ENCODE peak calls at places on chromosomes 2 and 18, in eight cellular contexts. J, Z, F, U, O, R, D and X are unnamed samples.
A peak's percentile ranks its signal among the peaks of the same experiment; 100 is the strongest.

GRCh38 chr2:69221960-69222751 is 164.9 kb downstream of the GFPT1 start:
- DNase-seq in J (no peak), Z (no peak), F (no peak), U (no peak), O (peak; percentile 52), R (peak; percentile 80), D (peak; percentile 82), X (no peak)

GRCh38 chr2:239496700-239497099 is 95.9 kb upstream of the HDAC4 start:
- DNase-seq in J (no peak), Z (no peak), F (no peak), U (no peak), O (no peak), R (no peak), D (no peak), X (no peak)

GRCh38 chr2:237182422-237183123 is 96.9 kb downstream of the COPS8 start:
- DNase-seq in J (no peak), Z (no peak), F (no peak), U (no peak), O (no peak), R (no peak), D (no peak), X (no peak)

GRCh38 chr2:25606892-25607291 is 66.5 kb downstream of the DTNB start:
- DNase-seq in J (peak; percentile 25), Z (no peak), F (no peak), U (no peak), O (no peak), R (peak; percentile 52), D (peak; percentile 41), X (no peak)

GRCh38 chr2:9952286-9952737 is 819 bp downstream of the GRHL1 start:
- DNase-seq in J (peak; percentile 47), Z (no peak), F (peak; percentile 3), U (no peak), O (no peak), R (no peak), D (no peak), X (no peak)

GRCh38 chr2:215454519-215454918 is 18.7 kb upstream of the FN1 start:
- DNase-seq in J (peak; percentile 62), Z (no peak), F (no peak), U (no peak), O (no peak), R (peak; percentile 55), D (no peak), X (no peak)

GRCh38 chr2:55063713-55064323 is 13.6 kb upstream of the RTN4 start:
- DNase-seq in J (no peak), Z (no peak), F (no peak), U (no peak), O (no peak), R (no peak), D (no peak), X (no peak)

GRCh38 chr2:219065484-219065883 is 4.8 kb upstream of the IHH start:
- DNase-seq in J (no peak), Z (no peak), F (no peak), U (no peak), O (no peak), R (no peak), D (no peak), X (no peak)

GRCh38 chr2:54638103-54638502 is 85.4 kb upstream of the EML6 start:
- DNase-seq in J (no peak), Z (no peak), F (no peak), U (no peak), O (no peak), R (no peak), D (no peak), X (no peak)

GRCh38 chr18:33844232-33844631 is 266.2 kb downstream of the ASXL3 start:
- DNase-seq in J (no peak), Z (no peak), F (no peak), U (no peak), O (no peak), R (no peak), D (no peak), X (no peak)

GRCh38 chr2:235616846-235617245 is 123.0 kb downstream of the AGAP1 start:
- DNase-seq in J (no peak), Z (no peak), F (no peak), U (no peak), O (no peak), R (peak; percentile 79), D (no peak), X (no peak)

GRCh38 chr2:235864746-235865535 is 303.2 kb downstream of the GBX2 start:
- DNase-seq in J (peak; percentile 32), Z (no peak), F (no peak), U (no peak), O (no peak), R (peak; percentile 40), D (peak; percentile 13), X (no peak)

GRCh38 chr2:219414857-219415256 is 3.3 kb upstream of the DES start:
- DNase-seq in J (no peak), Z (no peak), F (no peak), U (no peak), O (no peak), R (no peak), D (no peak), X (no peak)

GRCh38 chr2:160970052-160970846 is 190.0 kb upstream of the TANK start:
- DNase-seq in J (peak; percentile 95), Z (peak; percentile 33), F (no peak), U (no peak), O (peak; percentile 75), R (peak; percentile 82), D (peak; percentile 82), X (no peak)

GRCh38 chr18:77486985-77487384 is 237.3 kb downstream of the GALR1 start:
- DNase-seq in J (no peak), Z (no peak), F (no peak), U (no peak), O (no peak), R (no peak), D (no peak), X (no peak)

GRCh38 chr2:26860451-26860850 is 12.5 kb downstream of the DPYSL5 start:
- DNase-seq in J (no peak), Z (no peak), F (no peak), U (no peak), O (no peak), R (no peak), D (no peak), X (no peak)

GRCh38 chr2:127852388-127852787 is 5.6 kb downstream of the POLR2D start:
- DNase-seq in J (no peak), Z (no peak), F (no peak), U (no peak), O (no peak), R (no peak), D (no peak), X (no peak)

GRCh38 chr2:49807689-49808088 is 653.4 kb upstream of the FSHR start:
- DNase-seq in J (peak; percentile 53), Z (no peak), F (no peak), U (no peak), O (no peak), R (no peak), D (no peak), X (no peak)

GRCh38 chr2:229980440-229981184 is 58.3 kb downstream of the FBXO36 start:
- DNase-seq in J (peak; percentile 67), Z (peak; percentile 20), F (no peak), U (no peak), O (peak; percentile 76), R (peak; percentile 82), D (peak; percentile 68), X (no peak)

GRCh38 chr18:7000484-7001096 is 117.0 kb downstream of the LAMA1 start:
- DNase-seq in J (peak; percentile 56), Z (peak; percentile 29), F (no peak), U (no peak), O (peak; percentile 16), R (peak; percentile 56), D (peak; percentile 19), X (no peak)

GRCh38 chr2:149827585-149828156 is 240.1 kb upstream of the MMADHC start:
- DNase-seq in J (no peak), Z (no peak), F (no peak), U (no peak), O (no peak), R (no peak), D (no peak), X (no peak)

GRCh38 chr2:191169456-191170300 is 18.9 kb upstream of the STAT4 start:
- DNase-seq in J (no peak), Z (no peak), F (no peak), U (no peak), O (no peak), R (peak; percentile 43), D (no peak), X (no peak)

GRCh38 chr2:18749912-18750526 is 160.7 kb upstream of the NT5C1B start:
- DNase-seq in J (peak; percentile 68), Z (peak; percentile 76), F (no peak), U (no peak), O (peak; percentile 60), R (peak; percentile 73), D (peak; percentile 66), X (no peak)

GRCh38 chr2:108428286-108429009 is 20.6 kb upstream of the GCC2 start:
- DNase-seq in J (no peak), Z (no peak), F (no peak), U (no peak), O (no peak), R (peak; percentile 54), D (no peak), X (no peak)

GRCh38 chr2:226660524-226660923 is 139.1 kb downstream of the IRS1 start:
- DNase-seq in J (no peak), Z (peak; percentile 56), F (no peak), U (no peak), O (peak; percentile 56), R (peak; percentile 91), D (peak; percentile 85), X (no peak)
- H3K27ac ChIP-seq in J (no peak overlapping the region), Z (no peak overlapping the region), F (no peak overlapping the region), U (no peak overlapping the region), O (peak overlapping the region; percentile 42), R (peak overlapping the region; percentile 93), D (peak overlapping the region; percentile 45), X (peak overlapping the region; percentile 82)

DNA sequence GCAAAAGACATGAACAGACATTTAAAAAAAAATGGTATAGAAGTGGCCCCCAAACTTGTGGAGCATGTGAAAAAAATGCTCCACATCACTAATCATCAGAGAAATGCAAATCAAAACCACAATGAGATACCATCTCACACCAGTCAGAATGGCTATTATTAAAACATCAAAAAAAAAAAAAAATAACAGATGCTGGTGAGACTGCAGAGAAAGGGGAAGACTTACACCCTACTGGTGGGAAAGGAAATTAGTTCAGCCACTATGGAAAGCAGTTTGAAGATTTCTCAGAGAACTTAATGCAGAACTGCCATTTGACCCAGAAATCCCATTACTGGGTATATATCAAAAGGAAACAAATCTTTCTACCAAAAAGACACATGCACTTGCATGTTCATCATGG is 164.8 kb downstream of the RIT2 start:
- DNase-seq in J (no peak), Z (no peak), F (no peak), U (no peak), O (no peak), R (no peak), D (no peak), X (no peak)
- H3K27ac ChIP-seq in J (no peak overlapping the region), Z (no peak overlapping the region), F (no peak overlapping the region), U (no peak overlapping the region), O (no peak overlapping the region), R (no peak overlapping the region), D (no peak overlapping the region), X (no peak overlapping the region)

GRCh38 chr18:51133580-51134160 is 63.8 kb downstream of the MEX3C start:
- DNase-seq in J (no peak), Z (no peak), F (no peak), U (no peak), O (no peak), R (no peak), D (no peak), X (no peak)
- H3K27ac ChIP-seq in J (no peak overlapping the region), Z (no peak overlapping the region), F (no peak overlapping the region), U (no peak overlapping the region), O (no peak overlapping the region), R (no peak overlapping the region), D (no peak overlapping the region), X (no peak overlapping the region)

GRCh38 chr2:1521878-1522495 is 108.7 kb downstream of the TPO start:
- DNase-seq in J (no peak), Z (no peak), F (no peak), U (no peak), O (no peak), R (no peak), D (no peak), X (no peak)
- H3K27ac ChIP-seq in J (no peak overlapping the region), Z (no peak overlapping the region), F (no peak overlapping the region), U (no peak overlapping the region), O (no peak overlapping the region), R (no peak overlapping the region), D (no peak overlapping the region), X (no peak overlapping the region)